ENCODE peak calls at places on chromosomes 12 and 14, in ten cellular contexts. One of them, this sample, is unnamed.

GRCh38 chr14:84006643-84007137 is 1523.3 kb upstream of the FLRT2 start:
- DNase-seq in endothelial cell: peak; percentile 56
- DNase-seq in fibroblast of lung: peak; percentile 8
- DNase-seq in GM10248: no peak
- DNase-seq in cardiac muscle cell: peak; percentile 25
- DNase-seq in endodermal cell: peak; percentile 50
- DNase-seq in mucosa of descending colon: no peak
- DNase-seq in IMR-90: no peak
- DNase-seq in body of pancreas: peak; percentile 18
- DNase-seq in uterus: peak; percentile 40
- DNase-seq in this sample: no peak

GRCh38 chr12:129028824-129029223 is 175.5 kb downstream of the GLT1D1 start:
- DNase-seq in endothelial cell: no peak
- DNase-seq in fibroblast of lung: no peak
- DNase-seq in GM10248: no peak
- DNase-seq in cardiac muscle cell: no peak
- DNase-seq in endodermal cell: no peak
- DNase-seq in mucosa of descending colon: no peak
- DNase-seq in IMR-90: no peak
- DNase-seq in body of pancreas: no peak
- DNase-seq in uterus: no peak
- DNase-seq in this sample: no peak

GRCh38 chr12:170361-171225 is 43.4 kb downstream of the SLC6A12 start:
- DNase-seq in endothelial cell: no peak
- DNase-seq in fibroblast of lung: no peak
- DNase-seq in GM10248: no peak
- DNase-seq in cardiac muscle cell: no peak
- DNase-seq in endodermal cell: no peak
- DNase-seq in mucosa of descending colon: no peak
- DNase-seq in IMR-90: no peak
- DNase-seq in body of pancreas: no peak
- DNase-seq in uterus: no peak
- DNase-seq in this sample: no peak

GRCh38 chr12:130713581-130713991 is 2.5 kb downstream of the RIMBP2 start:
- DNase-seq in endothelial cell: no peak
- DNase-seq in fibroblast of lung: no peak
- DNase-seq in GM10248: no peak
- DNase-seq in cardiac muscle cell: no peak
- DNase-seq in endodermal cell: peak; percentile 52
- DNase-seq in mucosa of descending colon: no peak
- DNase-seq in IMR-90: no peak
- DNase-seq in body of pancreas: no peak
- DNase-seq in uterus: peak; percentile 18
- DNase-seq in this sample: no peak

GRCh38 chr12:123743002-123743401 is 19.1 kb upstream of the DNAH10 start:
- DNase-seq in endothelial cell: no peak
- DNase-seq in fibroblast of lung: no peak
- DNase-seq in GM10248: no peak
- DNase-seq in cardiac muscle cell: no peak
- DNase-seq in endodermal cell: no peak
- DNase-seq in mucosa of descending colon: no peak
- DNase-seq in IMR-90: no peak
- DNase-seq in body of pancreas: no peak
- DNase-seq in uterus: no peak
- DNase-seq in this sample: no peak

GRCh38 chr12:119589087-119589486 is 4.5 kb upstream of the TMEM233 start:
- DNase-seq in endothelial cell: no peak
- DNase-seq in fibroblast of lung: peak; percentile 9
- DNase-seq in GM10248: no peak
- DNase-seq in cardiac muscle cell: no peak
- DNase-seq in endodermal cell: no peak
- DNase-seq in mucosa of descending colon: no peak
- DNase-seq in IMR-90: peak; percentile 4
- DNase-seq in body of pancreas: no peak
- DNase-seq in uterus: no peak
- DNase-seq in this sample: no peak

GRCh38 chr14:68380304-68380840 is 412.5 kb downstream of the ZFP36L1 start:
- DNase-seq in endothelial cell: no peak
- DNase-seq in fibroblast of lung: no peak
- DNase-seq in GM10248: peak; percentile 49
- DNase-seq in cardiac muscle cell: no peak
- DNase-seq in endodermal cell: no peak
- DNase-seq in mucosa of descending colon: no peak
- DNase-seq in IMR-90: no peak
- DNase-seq in body of pancreas: no peak
- DNase-seq in uterus: no peak
- DNase-seq in this sample: no peak

GRCh38 chr12:5648692-5649338 is 216.9 kb downstream of the NTF3 start:
- DNase-seq in endothelial cell: peak; percentile 27
- DNase-seq in fibroblast of lung: peak; percentile 20
- DNase-seq in GM10248: no peak
- DNase-seq in cardiac muscle cell: peak; percentile 78
- DNase-seq in endodermal cell: peak; percentile 86
- DNase-seq in mucosa of descending colon: no peak
- DNase-seq in IMR-90: peak; percentile 58
- DNase-seq in body of pancreas: no peak
- DNase-seq in uterus: no peak
- DNase-seq in this sample: peak; percentile 1

GRCh38 chr14:105169776-105170655 is 1.4 kb upstream of the JAG2 start:
- DNase-seq in endothelial cell: no peak
- DNase-seq in fibroblast of lung: no peak
- DNase-seq in GM10248: no peak
- DNase-seq in cardiac muscle cell: no peak
- DNase-seq in endodermal cell: no peak
- DNase-seq in mucosa of descending colon: no peak
- DNase-seq in IMR-90: no peak
- DNase-seq in body of pancreas: no peak
- DNase-seq in uterus: no peak
- DNase-seq in this sample: no peak

GRCh38 chr14:65321370-65321875 is 91.1 kb upstream of the FUT8 start:
- DNase-seq in endothelial cell: no peak
- DNase-seq in fibroblast of lung: no peak
- DNase-seq in GM10248: no peak
- DNase-seq in cardiac muscle cell: no peak
- DNase-seq in endodermal cell: no peak
- DNase-seq in mucosa of descending colon: no peak
- DNase-seq in IMR-90: no peak
- DNase-seq in body of pancreas: no peak
- DNase-seq in uterus: no peak
- DNase-seq in this sample: no peak

GRCh38 chr14:49892301-49892635 is 614 bp upstream of the ARF6 start:
- DNase-seq in endothelial cell: no peak
- DNase-seq in fibroblast of lung: peak; percentile 92
- DNase-seq in GM10248: peak; percentile 63
- DNase-seq in cardiac muscle cell: no peak
- DNase-seq in endodermal cell: no peak
- DNase-seq in mucosa of descending colon: no peak
- DNase-seq in IMR-90: peak; percentile 82
- DNase-seq in body of pancreas: peak; percentile 73
- DNase-seq in uterus: peak; percentile 69
- DNase-seq in this sample: no peak

GRCh38 chr12:4379410-4379809 is at the start of gene FGF23:
- DNase-seq in endothelial cell: peak; percentile 34
- DNase-seq in fibroblast of lung: peak; percentile 36
- DNase-seq in GM10248: no peak
- DNase-seq in cardiac muscle cell: peak; percentile 89
- DNase-seq in endodermal cell: peak; percentile 96
- DNase-seq in mucosa of descending colon: no peak
- DNase-seq in IMR-90: peak; percentile 41
- DNase-seq in body of pancreas: no peak
- DNase-seq in uterus: no peak
- DNase-seq in this sample: no peak

GRCh38 chr12:107364875-107365518 is 271.6 kb upstream of the CRY1 start:
- DNase-seq in endothelial cell: no peak
- DNase-seq in fibroblast of lung: no peak
- DNase-seq in GM10248: no peak
- DNase-seq in cardiac muscle cell: no peak
- DNase-seq in endodermal cell: no peak
- DNase-seq in mucosa of descending colon: no peak
- DNase-seq in IMR-90: no peak
- DNase-seq in body of pancreas: no peak
- DNase-seq in uterus: no peak
- DNase-seq in this sample: no peak

GRCh38 chr12:121466800-121467637 is 67.1 kb downstream of the RNF34 start:
- DNase-seq in endothelial cell: peak; percentile 93
- DNase-seq in fibroblast of lung: peak; percentile 82
- DNase-seq in GM10248: peak; percentile 98
- DNase-seq in cardiac muscle cell: peak; percentile 93
- DNase-seq in endodermal cell: peak; percentile 97
- DNase-seq in mucosa of descending colon: peak; percentile 95
- DNase-seq in IMR-90: peak; percentile 82
- DNase-seq in body of pancreas: peak; percentile 89
- DNase-seq in uterus: peak; percentile 81
- DNase-seq in this sample: peak; percentile 96

GRCh38 chr14:96055065-96055752 is 16.0 kb downstream of the C14orf132 start:
- DNase-seq in endothelial cell: no peak
- DNase-seq in fibroblast of lung: peak; percentile 38
- DNase-seq in GM10248: no peak
- DNase-seq in cardiac muscle cell: no peak
- DNase-seq in endodermal cell: no peak
- DNase-seq in mucosa of descending colon: no peak
- DNase-seq in IMR-90: peak; percentile 35
- DNase-seq in body of pancreas: no peak
- DNase-seq in uterus: no peak
- DNase-seq in this sample: no peak

GRCh38 chr14:96058606-96059200 is 19.5 kb downstream of the C14orf132 start:
- DNase-seq in endothelial cell: no peak
- DNase-seq in fibroblast of lung: no peak
- DNase-seq in GM10248: no peak
- DNase-seq in cardiac muscle cell: no peak
- DNase-seq in endodermal cell: peak; percentile 28
- DNase-seq in mucosa of descending colon: no peak
- DNase-seq in IMR-90: no peak
- DNase-seq in body of pancreas: no peak
- DNase-seq in uterus: no peak
- DNase-seq in this sample: no peak

GRCh38 chr14:96055753-96056508 is 16.8 kb downstream of the C14orf132 start:
- DNase-seq in endothelial cell: no peak
- DNase-seq in fibroblast of lung: no peak
- DNase-seq in GM10248: no peak
- DNase-seq in cardiac muscle cell: no peak
- DNase-seq in endodermal cell: no peak
- DNase-seq in mucosa of descending colon: no peak
- DNase-seq in IMR-90: no peak
- DNase-seq in body of pancreas: no peak
- DNase-seq in uterus: no peak
- DNase-seq in this sample: no peak

GRCh38 chr14:96057738-96058137 is 18.6 kb downstream of the C14orf132 start:
- DNase-seq in endothelial cell: no peak
- DNase-seq in fibroblast of lung: no peak
- DNase-seq in GM10248: no peak
- DNase-seq in cardiac muscle cell: no peak
- DNase-seq in endodermal cell: peak; percentile 12
- DNase-seq in mucosa of descending colon: no peak
- DNase-seq in IMR-90: no peak
- DNase-seq in body of pancreas: no peak
- DNase-seq in uterus: no peak
- DNase-seq in this sample: no peak

GRCh38 chr14:96056509-96057422 is 17.6 kb downstream of the C14orf132 start:
- DNase-seq in endothelial cell: no peak
- DNase-seq in fibroblast of lung: no peak
- DNase-seq in GM10248: no peak
- DNase-seq in cardiac muscle cell: no peak
- DNase-seq in endodermal cell: peak; percentile 73
- DNase-seq in mucosa of descending colon: no peak
- DNase-seq in IMR-90: no peak
- DNase-seq in body of pancreas: no peak
- DNase-seq in uterus: no peak
- DNase-seq in this sample: peak; percentile 40
- TF ChIP-seq CTCF in endothelial cell: no peak
- TF ChIP-seq CTCF in fibroblast of lung: no peak
- TF ChIP-seq CTCF in GM10248: peak; percentile 4
- TF ChIP-seq CTCF in cardiac muscle cell: no peak
- TF ChIP-seq CTCF in endodermal cell: peak; percentile 65
- TF ChIP-seq CTCF in mucosa of descending colon: no peak
- TF ChIP-seq CTCF in IMR-90: no peak
- TF ChIP-seq CTCF in body of pancreas: no peak
- TF ChIP-seq CTCF in uterus: no peak
- TF ChIP-seq CTCF in this sample: peak; percentile 24

GRCh38 chr14:54856152-54856551 is 46.5 kb downstream of the GCH1 start:
- DNase-seq in endothelial cell: no peak
- DNase-seq in fibroblast of lung: no peak
- DNase-seq in GM10248: no peak
- DNase-seq in cardiac muscle cell: no peak
- DNase-seq in endodermal cell: no peak
- DNase-seq in mucosa of descending colon: no peak
- DNase-seq in IMR-90: no peak
- DNase-seq in body of pancreas: peak; percentile 25
- DNase-seq in uterus: no peak
- DNase-seq in this sample: no peak
- TF ChIP-seq CTCF in endothelial cell: no peak
- TF ChIP-seq CTCF in fibroblast of lung: no peak
- TF ChIP-seq CTCF in GM10248: no peak
- TF ChIP-seq CTCF in cardiac muscle cell: no peak
- TF ChIP-seq CTCF in endodermal cell: no peak
- TF ChIP-seq CTCF in mucosa of descending colon: no peak
- TF ChIP-seq CTCF in IMR-90: no peak
- TF ChIP-seq CTCF in body of pancreas: no peak
- TF ChIP-seq CTCF in uterus: no peak
- TF ChIP-seq CTCF in this sample: no peak

GRCh38 chr12:56839489-56840442 is 76.6 kb downstream of the HSD17B6 start:
- DNase-seq in endothelial cell: peak; percentile 71
- DNase-seq in fibroblast of lung: peak; percentile 33
- DNase-seq in GM10248: peak; percentile 41
- DNase-seq in cardiac muscle cell: peak; percentile 67
- DNase-seq in endodermal cell: peak; percentile 94
- DNase-seq in mucosa of descending colon: peak; percentile 69
- DNase-seq in IMR-90: peak; percentile 9
- DNase-seq in body of pancreas: no peak
- DNase-seq in uterus: no peak
- DNase-seq in this sample: peak; percentile 77
- TF ChIP-seq CTCF in endothelial cell: peak; percentile 32
- TF ChIP-seq CTCF in fibroblast of lung: peak; percentile 50
- TF ChIP-seq CTCF in GM10248: peak; percentile 70
- TF ChIP-seq CTCF in cardiac muscle cell: peak; percentile 61
- TF ChIP-seq CTCF in endodermal cell: peak; percentile 87
- TF ChIP-seq CTCF in mucosa of descending colon: no peak
- TF ChIP-seq CTCF in IMR-90: peak; percentile 37
- TF ChIP-seq CTCF in body of pancreas: peak; percentile 26
- TF ChIP-seq CTCF in uterus: no peak
- TF ChIP-seq CTCF in this sample: peak; percentile 57

DNA sequence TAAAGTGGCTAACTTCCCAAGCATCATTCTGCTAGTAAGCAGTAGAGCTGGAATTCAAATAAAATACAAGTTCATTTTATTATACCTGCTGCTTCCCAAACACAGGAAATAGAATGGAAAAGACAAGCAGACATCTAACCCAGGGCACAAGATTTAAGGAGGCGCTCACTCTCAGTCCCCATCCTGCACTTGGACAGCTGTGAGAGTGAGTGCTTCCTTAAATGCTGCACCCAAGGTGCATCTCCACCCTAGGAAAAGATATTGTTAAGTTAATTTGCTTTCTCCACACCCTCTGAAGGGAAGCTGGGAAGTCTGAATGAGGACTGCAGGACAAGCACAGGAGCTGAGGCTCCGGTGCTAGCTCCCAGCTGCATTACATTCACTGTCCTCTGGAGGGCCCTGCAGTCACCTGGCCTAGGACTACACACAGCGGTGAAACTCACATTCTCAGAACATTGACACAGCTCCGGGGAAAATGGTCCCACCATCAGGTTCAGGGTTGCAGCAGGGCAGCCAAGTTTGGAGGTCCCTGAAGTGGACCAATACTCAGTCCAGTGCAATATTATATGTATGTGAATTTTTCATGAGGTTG is 14.2 kb downstream of the HEBP1 start:
- DNase-seq in endothelial cell: peak; percentile 62
- DNase-seq in fibroblast of lung: peak; percentile 23
- DNase-seq in GM10248: no peak
- DNase-seq in cardiac muscle cell: peak; percentile 41
- DNase-seq in endodermal cell: peak; percentile 92
- DNase-seq in mucosa of descending colon: peak; percentile 54
- DNase-seq in IMR-90: peak; percentile 17
- DNase-seq in body of pancreas: no peak
- DNase-seq in uterus: no peak
- DNase-seq in this sample: peak; percentile 22
- TF ChIP-seq CTCF in endothelial cell: peak; percentile 56
- TF ChIP-seq CTCF in fibroblast of lung: peak; percentile 65
- TF ChIP-seq CTCF in GM10248: peak; percentile 24
- TF ChIP-seq CTCF in cardiac muscle cell: peak; percentile 53
- TF ChIP-seq CTCF in endodermal cell: peak; percentile 98
- TF ChIP-seq CTCF in mucosa of descending colon: peak; percentile 36
- TF ChIP-seq CTCF in IMR-90: peak; percentile 43
- TF ChIP-seq CTCF in body of pancreas: peak; percentile 36
- TF ChIP-seq CTCF in uterus: no peak
- TF ChIP-seq CTCF in this sample: peak; percentile 29

This sample was measured in Calu3.